ENCODE peak calls at places on chromosome 7, in six cellular contexts. One of them, this sample, is unnamed.

GRCh38 chr7:80294321-80294720 is 159.7 kb downstream of the GNAI1 start:
- DNase-seq in OCI-LY7: no peak
- DNase-seq in activated CD4-positive, CD25-positive, alpha-beta regulatory T cell treated with anti-CD3 and anti-CD28 coated beads, Interleukin-2, amount 50 U/mL, for 72 hours: no peak
- DNase-seq in hepatic stellate cell: no peak
- DNase-seq in stimulated activated CD8-positive, alpha-beta memory T cell treated with anti-CD3 and anti-CD28 coated beads, Interleukin-12 subunit alpha, Interleukin-12 subunit beta, amount 100 ng/mL, for 1 hour: no peak
- DNase-seq in activated CD8-positive, alpha-beta memory T cell treated with anti-CD3 and anti-CD28 coated beads for 24 hours: no peak
- DNase-seq in this sample: no peak

GRCh38 chr7:154744226-154744860 is 258.6 kb downstream of the PAXIP1 start:
- DNase-seq in OCI-LY7: peak
- DNase-seq in activated CD4-positive, CD25-positive, alpha-beta regulatory T cell treated with anti-CD3 and anti-CD28 coated beads, Interleukin-2, amount 50 U/mL, for 72 hours: no peak
- DNase-seq in hepatic stellate cell: peak
- DNase-seq in stimulated activated CD8-positive, alpha-beta memory T cell treated with anti-CD3 and anti-CD28 coated beads, Interleukin-12 subunit alpha, Interleukin-12 subunit beta, amount 100 ng/mL, for 1 hour: no peak
- DNase-seq in activated CD8-positive, alpha-beta memory T cell treated with anti-CD3 and anti-CD28 coated beads for 24 hours: peak
- DNase-seq in this sample: no peak

GRCh38 chr7:156752371-156753297 is 112.1 kb downstream of the RNF32 start:
- DNase-seq in OCI-LY7: no peak
- DNase-seq in activated CD4-positive, CD25-positive, alpha-beta regulatory T cell treated with anti-CD3 and anti-CD28 coated beads, Interleukin-2, amount 50 U/mL, for 72 hours: no peak
- DNase-seq in hepatic stellate cell: no peak
- DNase-seq in stimulated activated CD8-positive, alpha-beta memory T cell treated with anti-CD3 and anti-CD28 coated beads, Interleukin-12 subunit alpha, Interleukin-12 subunit beta, amount 100 ng/mL, for 1 hour: no peak
- DNase-seq in activated CD8-positive, alpha-beta memory T cell treated with anti-CD3 and anti-CD28 coated beads for 24 hours: no peak
- DNase-seq in this sample: no peak

GRCh38 chr7:37320840-37321468 is 127.7 kb downstream of the ELMO1 start:
- DNase-seq in OCI-LY7: no peak
- DNase-seq in activated CD4-positive, CD25-positive, alpha-beta regulatory T cell treated with anti-CD3 and anti-CD28 coated beads, Interleukin-2, amount 50 U/mL, for 72 hours: no peak
- DNase-seq in hepatic stellate cell: no peak
- DNase-seq in stimulated activated CD8-positive, alpha-beta memory T cell treated with anti-CD3 and anti-CD28 coated beads, Interleukin-12 subunit alpha, Interleukin-12 subunit beta, amount 100 ng/mL, for 1 hour: no peak
- DNase-seq in activated CD8-positive, alpha-beta memory T cell treated with anti-CD3 and anti-CD28 coated beads for 24 hours: no peak
- DNase-seq in this sample: no peak

GRCh38 chr7:150983893-150984368 is 5.8 kb upstream of the KCNH2 start:
- DNase-seq in OCI-LY7: peak
- DNase-seq in activated CD4-positive, CD25-positive, alpha-beta regulatory T cell treated with anti-CD3 and anti-CD28 coated beads, Interleukin-2, amount 50 U/mL, for 72 hours: no peak
- DNase-seq in hepatic stellate cell: no peak
- DNase-seq in stimulated activated CD8-positive, alpha-beta memory T cell treated with anti-CD3 and anti-CD28 coated beads, Interleukin-12 subunit alpha, Interleukin-12 subunit beta, amount 100 ng/mL, for 1 hour: no peak
- DNase-seq in activated CD8-positive, alpha-beta memory T cell treated with anti-CD3 and anti-CD28 coated beads for 24 hours: no peak
- DNase-seq in this sample: no peak

GRCh38 chr7:7913506-7913905 is 55.1 kb upstream of the GLCCI1 start:
- DNase-seq in OCI-LY7: no peak
- DNase-seq in activated CD4-positive, CD25-positive, alpha-beta regulatory T cell treated with anti-CD3 and anti-CD28 coated beads, Interleukin-2, amount 50 U/mL, for 72 hours: no peak
- DNase-seq in hepatic stellate cell: no peak
- DNase-seq in stimulated activated CD8-positive, alpha-beta memory T cell treated with anti-CD3 and anti-CD28 coated beads, Interleukin-12 subunit alpha, Interleukin-12 subunit beta, amount 100 ng/mL, for 1 hour: no peak
- DNase-seq in activated CD8-positive, alpha-beta memory T cell treated with anti-CD3 and anti-CD28 coated beads for 24 hours: no peak
- DNase-seq in this sample: no peak

GRCh38 chr7:155764432-155764798 is 47.8 kb downstream of the SHH start:
- DNase-seq in OCI-LY7: no peak
- DNase-seq in activated CD4-positive, CD25-positive, alpha-beta regulatory T cell treated with anti-CD3 and anti-CD28 coated beads, Interleukin-2, amount 50 U/mL, for 72 hours: no peak
- DNase-seq in hepatic stellate cell: no peak
- DNase-seq in stimulated activated CD8-positive, alpha-beta memory T cell treated with anti-CD3 and anti-CD28 coated beads, Interleukin-12 subunit alpha, Interleukin-12 subunit beta, amount 100 ng/mL, for 1 hour: no peak
- DNase-seq in activated CD8-positive, alpha-beta memory T cell treated with anti-CD3 and anti-CD28 coated beads for 24 hours: no peak
- DNase-seq in this sample: no peak

GRCh38 chr7:471866-472639 is 47.6 kb downstream of the PDGFA start:
- DNase-seq in OCI-LY7: no peak
- DNase-seq in activated CD4-positive, CD25-positive, alpha-beta regulatory T cell treated with anti-CD3 and anti-CD28 coated beads, Interleukin-2, amount 50 U/mL, for 72 hours: peak
- DNase-seq in hepatic stellate cell: peak
- DNase-seq in stimulated activated CD8-positive, alpha-beta memory T cell treated with anti-CD3 and anti-CD28 coated beads, Interleukin-12 subunit alpha, Interleukin-12 subunit beta, amount 100 ng/mL, for 1 hour: no peak
- DNase-seq in activated CD8-positive, alpha-beta memory T cell treated with anti-CD3 and anti-CD28 coated beads for 24 hours: no peak
- DNase-seq in this sample: no peak

GRCh38 chr7:32116436-32116835 is 46.2 kb upstream of the PDE1C start:
- DNase-seq in OCI-LY7: no peak
- DNase-seq in activated CD4-positive, CD25-positive, alpha-beta regulatory T cell treated with anti-CD3 and anti-CD28 coated beads, Interleukin-2, amount 50 U/mL, for 72 hours: no peak
- DNase-seq in hepatic stellate cell: no peak
- DNase-seq in stimulated activated CD8-positive, alpha-beta memory T cell treated with anti-CD3 and anti-CD28 coated beads, Interleukin-12 subunit alpha, Interleukin-12 subunit beta, amount 100 ng/mL, for 1 hour: no peak
- DNase-seq in activated CD8-positive, alpha-beta memory T cell treated with anti-CD3 and anti-CD28 coated beads for 24 hours: no peak
- DNase-seq in this sample: no peak

GRCh38 chr7:93016681-93017349 is 101.0 kb downstream of the SAMD9 start:
- DNase-seq in OCI-LY7: no peak
- DNase-seq in activated CD4-positive, CD25-positive, alpha-beta regulatory T cell treated with anti-CD3 and anti-CD28 coated beads, Interleukin-2, amount 50 U/mL, for 72 hours: no peak
- DNase-seq in hepatic stellate cell: no peak
- DNase-seq in stimulated activated CD8-positive, alpha-beta memory T cell treated with anti-CD3 and anti-CD28 coated beads, Interleukin-12 subunit alpha, Interleukin-12 subunit beta, amount 100 ng/mL, for 1 hour: no peak
- DNase-seq in activated CD8-positive, alpha-beta memory T cell treated with anti-CD3 and anti-CD28 coated beads for 24 hours: no peak
- DNase-seq in this sample: no peak

GRCh38 chr7:122803323-122803722 is 82.9 kb downstream of the CADPS2 start:
- DNase-seq in OCI-LY7: peak
- DNase-seq in activated CD4-positive, CD25-positive, alpha-beta regulatory T cell treated with anti-CD3 and anti-CD28 coated beads, Interleukin-2, amount 50 U/mL, for 72 hours: no peak
- DNase-seq in hepatic stellate cell: peak
- DNase-seq in stimulated activated CD8-positive, alpha-beta memory T cell treated with anti-CD3 and anti-CD28 coated beads, Interleukin-12 subunit alpha, Interleukin-12 subunit beta, amount 100 ng/mL, for 1 hour: no peak
- DNase-seq in activated CD8-positive, alpha-beta memory T cell treated with anti-CD3 and anti-CD28 coated beads for 24 hours: no peak
- DNase-seq in this sample: no peak

GRCh38 chr7:137386966-137387365 is 43.4 kb upstream of the PTN start:
- DNase-seq in OCI-LY7: no peak
- DNase-seq in activated CD4-positive, CD25-positive, alpha-beta regulatory T cell treated with anti-CD3 and anti-CD28 coated beads, Interleukin-2, amount 50 U/mL, for 72 hours: no peak
- DNase-seq in hepatic stellate cell: no peak
- DNase-seq in stimulated activated CD8-positive, alpha-beta memory T cell treated with anti-CD3 and anti-CD28 coated beads, Interleukin-12 subunit alpha, Interleukin-12 subunit beta, amount 100 ng/mL, for 1 hour: no peak
- DNase-seq in activated CD8-positive, alpha-beta memory T cell treated with anti-CD3 and anti-CD28 coated beads for 24 hours: no peak
- DNase-seq in this sample: no peak

GRCh38 chr7:155411718-155412415 is 46.1 kb upstream of the EN2 start:
- DNase-seq in OCI-LY7: no peak
- DNase-seq in activated CD4-positive, CD25-positive, alpha-beta regulatory T cell treated with anti-CD3 and anti-CD28 coated beads, Interleukin-2, amount 50 U/mL, for 72 hours: no peak
- DNase-seq in hepatic stellate cell: no peak
- DNase-seq in stimulated activated CD8-positive, alpha-beta memory T cell treated with anti-CD3 and anti-CD28 coated beads, Interleukin-12 subunit alpha, Interleukin-12 subunit beta, amount 100 ng/mL, for 1 hour: no peak
- DNase-seq in activated CD8-positive, alpha-beta memory T cell treated with anti-CD3 and anti-CD28 coated beads for 24 hours: no peak
- DNase-seq in this sample: no peak

GRCh38 chr7:30379741-30380140 is 95.3 kb downstream of the ZNRF2 start:
- DNase-seq in OCI-LY7: no peak
- DNase-seq in activated CD4-positive, CD25-positive, alpha-beta regulatory T cell treated with anti-CD3 and anti-CD28 coated beads, Interleukin-2, amount 50 U/mL, for 72 hours: no peak
- DNase-seq in hepatic stellate cell: no peak
- DNase-seq in stimulated activated CD8-positive, alpha-beta memory T cell treated with anti-CD3 and anti-CD28 coated beads, Interleukin-12 subunit alpha, Interleukin-12 subunit beta, amount 100 ng/mL, for 1 hour: no peak
- DNase-seq in activated CD8-positive, alpha-beta memory T cell treated with anti-CD3 and anti-CD28 coated beads for 24 hours: no peak
- DNase-seq in this sample: no peak

GRCh38 chr7:121406-121805 is 71.0 kb upstream of the FAM20C start:
- DNase-seq in OCI-LY7: no peak
- DNase-seq in activated CD4-positive, CD25-positive, alpha-beta regulatory T cell treated with anti-CD3 and anti-CD28 coated beads, Interleukin-2, amount 50 U/mL, for 72 hours: no peak
- DNase-seq in hepatic stellate cell: no peak
- DNase-seq in stimulated activated CD8-positive, alpha-beta memory T cell treated with anti-CD3 and anti-CD28 coated beads, Interleukin-12 subunit alpha, Interleukin-12 subunit beta, amount 100 ng/mL, for 1 hour: no peak
- DNase-seq in activated CD8-positive, alpha-beta memory T cell treated with anti-CD3 and anti-CD28 coated beads for 24 hours: no peak
- DNase-seq in this sample: no peak

GRCh38 chr7:136528329-136528728 is 340.1 kb upstream of the CHRM2 start:
- DNase-seq in OCI-LY7: no peak
- DNase-seq in activated CD4-positive, CD25-positive, alpha-beta regulatory T cell treated with anti-CD3 and anti-CD28 coated beads, Interleukin-2, amount 50 U/mL, for 72 hours: no peak
- DNase-seq in hepatic stellate cell: peak
- DNase-seq in stimulated activated CD8-positive, alpha-beta memory T cell treated with anti-CD3 and anti-CD28 coated beads, Interleukin-12 subunit alpha, Interleukin-12 subunit beta, amount 100 ng/mL, for 1 hour: no peak
- DNase-seq in activated CD8-positive, alpha-beta memory T cell treated with anti-CD3 and anti-CD28 coated beads for 24 hours: no peak
- DNase-seq in this sample: no peak

GRCh38 chr7:119514326-119514725 is 758.6 kb upstream of the KCND2 start:
- DNase-seq in OCI-LY7: no peak
- DNase-seq in activated CD4-positive, CD25-positive, alpha-beta regulatory T cell treated with anti-CD3 and anti-CD28 coated beads, Interleukin-2, amount 50 U/mL, for 72 hours: no peak
- DNase-seq in hepatic stellate cell: peak
- DNase-seq in stimulated activated CD8-positive, alpha-beta memory T cell treated with anti-CD3 and anti-CD28 coated beads, Interleukin-12 subunit alpha, Interleukin-12 subunit beta, amount 100 ng/mL, for 1 hour: no peak
- DNase-seq in activated CD8-positive, alpha-beta memory T cell treated with anti-CD3 and anti-CD28 coated beads for 24 hours: no peak
- DNase-seq in this sample: no peak

GRCh38 chr7:22677680-22678079 is 49.3 kb upstream of the IL6 start:
- DNase-seq in OCI-LY7: peak
- DNase-seq in activated CD4-positive, CD25-positive, alpha-beta regulatory T cell treated with anti-CD3 and anti-CD28 coated beads, Interleukin-2, amount 50 U/mL, for 72 hours: no peak
- DNase-seq in hepatic stellate cell: no peak
- DNase-seq in stimulated activated CD8-positive, alpha-beta memory T cell treated with anti-CD3 and anti-CD28 coated beads, Interleukin-12 subunit alpha, Interleukin-12 subunit beta, amount 100 ng/mL, for 1 hour: no peak
- DNase-seq in activated CD8-positive, alpha-beta memory T cell treated with anti-CD3 and anti-CD28 coated beads for 24 hours: no peak
- DNase-seq in this sample: no peak

GRCh38 chr7:136654406-136654805 is 214.0 kb upstream of the CHRM2 start:
- DNase-seq in OCI-LY7: no peak
- DNase-seq in activated CD4-positive, CD25-positive, alpha-beta regulatory T cell treated with anti-CD3 and anti-CD28 coated beads, Interleukin-2, amount 50 U/mL, for 72 hours: no peak
- DNase-seq in hepatic stellate cell: no peak
- DNase-seq in stimulated activated CD8-positive, alpha-beta memory T cell treated with anti-CD3 and anti-CD28 coated beads, Interleukin-12 subunit alpha, Interleukin-12 subunit beta, amount 100 ng/mL, for 1 hour: no peak
- DNase-seq in activated CD8-positive, alpha-beta memory T cell treated with anti-CD3 and anti-CD28 coated beads for 24 hours: no peak
- DNase-seq in this sample: no peak

GRCh38 chr7:149598721-149599308 is 101.2 kb upstream of the ZNF746 start:
- DNase-seq in OCI-LY7: peak
- DNase-seq in activated CD4-positive, CD25-positive, alpha-beta regulatory T cell treated with anti-CD3 and anti-CD28 coated beads, Interleukin-2, amount 50 U/mL, for 72 hours: no peak
- DNase-seq in hepatic stellate cell: peak
- DNase-seq in stimulated activated CD8-positive, alpha-beta memory T cell treated with anti-CD3 and anti-CD28 coated beads, Interleukin-12 subunit alpha, Interleukin-12 subunit beta, amount 100 ng/mL, for 1 hour: no peak
- DNase-seq in activated CD8-positive, alpha-beta memory T cell treated with anti-CD3 and anti-CD28 coated beads for 24 hours: no peak
- DNase-seq in this sample: no peak

GRCh38 chr7:87960244-87960643 is 26.2 kb downstream of the ADAM22 start:
- DNase-seq in OCI-LY7: no peak
- DNase-seq in activated CD4-positive, CD25-positive, alpha-beta regulatory T cell treated with anti-CD3 and anti-CD28 coated beads, Interleukin-2, amount 50 U/mL, for 72 hours: no peak
- DNase-seq in hepatic stellate cell: no peak
- DNase-seq in stimulated activated CD8-positive, alpha-beta memory T cell treated with anti-CD3 and anti-CD28 coated beads, Interleukin-12 subunit alpha, Interleukin-12 subunit beta, amount 100 ng/mL, for 1 hour: no peak
- DNase-seq in activated CD8-positive, alpha-beta memory T cell treated with anti-CD3 and anti-CD28 coated beads for 24 hours: no peak
- DNase-seq in this sample: no peak

GRCh38 chr7:96778263-96778662 is 68.6 kb upstream of the SEM1 start:
- DNase-seq in OCI-LY7: peak
- DNase-seq in activated CD4-positive, CD25-positive, alpha-beta regulatory T cell treated with anti-CD3 and anti-CD28 coated beads, Interleukin-2, amount 50 U/mL, for 72 hours: no peak
- DNase-seq in hepatic stellate cell: no peak
- DNase-seq in stimulated activated CD8-positive, alpha-beta memory T cell treated with anti-CD3 and anti-CD28 coated beads, Interleukin-12 subunit alpha, Interleukin-12 subunit beta, amount 100 ng/mL, for 1 hour: no peak
- DNase-seq in activated CD8-positive, alpha-beta memory T cell treated with anti-CD3 and anti-CD28 coated beads for 24 hours: no peak
- DNase-seq in this sample: no peak

GRCh38 chr7:98230746-98231471 is 19.7 kb downstream of the BHLHA15 start:
- DNase-seq in OCI-LY7: no peak
- DNase-seq in activated CD4-positive, CD25-positive, alpha-beta regulatory T cell treated with anti-CD3 and anti-CD28 coated beads, Interleukin-2, amount 50 U/mL, for 72 hours: no peak
- DNase-seq in hepatic stellate cell: no peak
- DNase-seq in stimulated activated CD8-positive, alpha-beta memory T cell treated with anti-CD3 and anti-CD28 coated beads, Interleukin-12 subunit alpha, Interleukin-12 subunit beta, amount 100 ng/mL, for 1 hour: no peak
- DNase-seq in activated CD8-positive, alpha-beta memory T cell treated with anti-CD3 and anti-CD28 coated beads for 24 hours: no peak
- DNase-seq in this sample: no peak

GRCh38 chr7:145016068-145016467 is 180.2 kb upstream of the TPK1 start:
- DNase-seq in OCI-LY7: peak
- DNase-seq in activated CD4-positive, CD25-positive, alpha-beta regulatory T cell treated with anti-CD3 and anti-CD28 coated beads, Interleukin-2, amount 50 U/mL, for 72 hours: no peak
- DNase-seq in hepatic stellate cell: no peak
- DNase-seq in stimulated activated CD8-positive, alpha-beta memory T cell treated with anti-CD3 and anti-CD28 coated beads, Interleukin-12 subunit alpha, Interleukin-12 subunit beta, amount 100 ng/mL, for 1 hour: no peak
- DNase-seq in activated CD8-positive, alpha-beta memory T cell treated with anti-CD3 and anti-CD28 coated beads for 24 hours: no peak
- DNase-seq in this sample: no peak

GRCh38 chr7:48183370-48183743 is 12.1 kb downstream of the ABCA13 start:
- DNase-seq in OCI-LY7: no peak
- DNase-seq in activated CD4-positive, CD25-positive, alpha-beta regulatory T cell treated with anti-CD3 and anti-CD28 coated beads, Interleukin-2, amount 50 U/mL, for 72 hours: no peak
- DNase-seq in hepatic stellate cell: no peak
- DNase-seq in stimulated activated CD8-positive, alpha-beta memory T cell treated with anti-CD3 and anti-CD28 coated beads, Interleukin-12 subunit alpha, Interleukin-12 subunit beta, amount 100 ng/mL, for 1 hour: no peak
- DNase-seq in activated CD8-positive, alpha-beta memory T cell treated with anti-CD3 and anti-CD28 coated beads for 24 hours: no peak
- DNase-seq in this sample: no peak

GRCh38 chr7:3591944-3592343 is 290.9 kb downstream of the SDK1 start:
- DNase-seq in OCI-LY7: no peak
- DNase-seq in activated CD4-positive, CD25-positive, alpha-beta regulatory T cell treated with anti-CD3 and anti-CD28 coated beads, Interleukin-2, amount 50 U/mL, for 72 hours: no peak
- DNase-seq in hepatic stellate cell: no peak
- DNase-seq in stimulated activated CD8-positive, alpha-beta memory T cell treated with anti-CD3 and anti-CD28 coated beads, Interleukin-12 subunit alpha, Interleukin-12 subunit beta, amount 100 ng/mL, for 1 hour: no peak
- DNase-seq in activated CD8-positive, alpha-beta memory T cell treated with anti-CD3 and anti-CD28 coated beads for 24 hours: no peak
- DNase-seq in this sample: no peak

GRCh38 chr7:130891254-130892094 is 157.5 kb upstream of the KLF14 start:
- DNase-seq in OCI-LY7: no peak
- DNase-seq in activated CD4-positive, CD25-positive, alpha-beta regulatory T cell treated with anti-CD3 and anti-CD28 coated beads, Interleukin-2, amount 50 U/mL, for 72 hours: no peak
- DNase-seq in hepatic stellate cell: peak
- DNase-seq in stimulated activated CD8-positive, alpha-beta memory T cell treated with anti-CD3 and anti-CD28 coated beads, Interleukin-12 subunit alpha, Interleukin-12 subunit beta, amount 100 ng/mL, for 1 hour: no peak
- DNase-seq in activated CD8-positive, alpha-beta memory T cell treated with anti-CD3 and anti-CD28 coated beads for 24 hours: peak
- DNase-seq in this sample: no peak

GRCh38 chr7:1501487-1502270 is 2.5 kb downstream of the INTS1 start:
- DNase-seq in OCI-LY7: no peak
- DNase-seq in activated CD4-positive, CD25-positive, alpha-beta regulatory T cell treated with anti-CD3 and anti-CD28 coated beads, Interleukin-2, amount 50 U/mL, for 72 hours: no peak
- DNase-seq in hepatic stellate cell: no peak
- DNase-seq in stimulated activated CD8-positive, alpha-beta memory T cell treated with anti-CD3 and anti-CD28 coated beads, Interleukin-12 subunit alpha, Interleukin-12 subunit beta, amount 100 ng/mL, for 1 hour: no peak
- DNase-seq in activated CD8-positive, alpha-beta memory T cell treated with anti-CD3 and anti-CD28 coated beads for 24 hours: no peak
- DNase-seq in this sample: no peak